ENCODE peak calls at places on chromosomes 13 and 19, in seven cellular contexts. One of them, this sample, is unnamed.

GRCh38 chr19:12932392-12933286 is 872 bp downstream of the FARSA start:
- DNase-seq in T-helper 2 cell treated with Interferon-gamma antibody and Interleukin-4, amounts not matched to agents 5 μg/mL and 100 μg/mL, for 36 hours: no peak
- DNase-seq in esophagus squamous epithelium: no peak
- DNase-seq in SK-MEL-5: no peak
- DNase-seq in activated CD4-positive, alpha-beta T cell treated with anti-CD3 and anti-CD28 coated beads for 48 hours: peak
- DNase-seq in mucosa of gallbladder: no peak
- DNase-seq in GM12892: no peak
- DNase-seq in this sample: no peak

GRCh38 chr13:30818323-30818960 is 83.1 kb downstream of the ALOX5AP start:
- DNase-seq in T-helper 2 cell treated with Interferon-gamma antibody and Interleukin-4, amounts not matched to agents 5 μg/mL and 100 μg/mL, for 36 hours: no peak
- DNase-seq in esophagus squamous epithelium: no peak
- DNase-seq in SK-MEL-5: no peak
- DNase-seq in activated CD4-positive, alpha-beta T cell treated with anti-CD3 and anti-CD28 coated beads for 48 hours: no peak
- DNase-seq in mucosa of gallbladder: no peak
- DNase-seq in GM12892: no peak
- DNase-seq in this sample: peak

GRCh38 chr13:82625753-82626152 is 1256.5 kb downstream of the SLITRK1 start:
- DNase-seq in T-helper 2 cell treated with Interferon-gamma antibody and Interleukin-4, amounts not matched to agents 5 μg/mL and 100 μg/mL, for 36 hours: no peak
- DNase-seq in esophagus squamous epithelium: no peak
- DNase-seq in SK-MEL-5: no peak
- DNase-seq in activated CD4-positive, alpha-beta T cell treated with anti-CD3 and anti-CD28 coated beads for 48 hours: no peak
- DNase-seq in mucosa of gallbladder: no peak
- DNase-seq in GM12892: no peak
- DNase-seq in this sample: no peak

GRCh38 chr13:97125051-97125809 is 96.9 kb upstream of the MBNL2 start:
- DNase-seq in T-helper 2 cell treated with Interferon-gamma antibody and Interleukin-4, amounts not matched to agents 5 μg/mL and 100 μg/mL, for 36 hours: peak
- DNase-seq in esophagus squamous epithelium: no peak
- DNase-seq in SK-MEL-5: no peak
- DNase-seq in activated CD4-positive, alpha-beta T cell treated with anti-CD3 and anti-CD28 coated beads for 48 hours: peak
- DNase-seq in mucosa of gallbladder: no peak
- DNase-seq in GM12892: no peak
- DNase-seq in this sample: peak

GRCh38 chr13:40187324-40187795 is 479.1 kb downstream of the FOXO1 start:
- DNase-seq in T-helper 2 cell treated with Interferon-gamma antibody and Interleukin-4, amounts not matched to agents 5 μg/mL and 100 μg/mL, for 36 hours: peak
- DNase-seq in esophagus squamous epithelium: no peak
- DNase-seq in SK-MEL-5: no peak
- DNase-seq in activated CD4-positive, alpha-beta T cell treated with anti-CD3 and anti-CD28 coated beads for 48 hours: peak
- DNase-seq in mucosa of gallbladder: no peak
- DNase-seq in GM12892: no peak
- DNase-seq in this sample: no peak

GRCh38 chr13:22076658-22077057 is 405.8 kb downstream of the FGF9 start:
- DNase-seq in T-helper 2 cell treated with Interferon-gamma antibody and Interleukin-4, amounts not matched to agents 5 μg/mL and 100 μg/mL, for 36 hours: no peak
- DNase-seq in esophagus squamous epithelium: no peak
- DNase-seq in SK-MEL-5: no peak
- DNase-seq in activated CD4-positive, alpha-beta T cell treated with anti-CD3 and anti-CD28 coated beads for 48 hours: no peak
- DNase-seq in mucosa of gallbladder: no peak
- DNase-seq in GM12892: no peak
- DNase-seq in this sample: no peak

GRCh38 chr13:52399037-52399436 is 6.9 kb downstream of the THSD1 start:
- DNase-seq in T-helper 2 cell treated with Interferon-gamma antibody and Interleukin-4, amounts not matched to agents 5 μg/mL and 100 μg/mL, for 36 hours: no peak
- DNase-seq in esophagus squamous epithelium: no peak
- DNase-seq in SK-MEL-5: peak
- DNase-seq in activated CD4-positive, alpha-beta T cell treated with anti-CD3 and anti-CD28 coated beads for 48 hours: no peak
- DNase-seq in mucosa of gallbladder: no peak
- DNase-seq in GM12892: no peak
- DNase-seq in this sample: no peak

GRCh38 chr19:16075430-16076153 is 703 bp upstream of the TPM4 start:
- DNase-seq in T-helper 2 cell treated with Interferon-gamma antibody and Interleukin-4, amounts not matched to agents 5 μg/mL and 100 μg/mL, for 36 hours: no peak
- DNase-seq in esophagus squamous epithelium: no peak
- DNase-seq in SK-MEL-5: no peak
- DNase-seq in activated CD4-positive, alpha-beta T cell treated with anti-CD3 and anti-CD28 coated beads for 48 hours: no peak
- DNase-seq in mucosa of gallbladder: no peak
- DNase-seq in GM12892: no peak
- DNase-seq in this sample: no peak

GRCh38 chr19:37059142-37059541 is 19.1 kb upstream of the ZNF420 start:
- DNase-seq in T-helper 2 cell treated with Interferon-gamma antibody and Interleukin-4, amounts not matched to agents 5 μg/mL and 100 μg/mL, for 36 hours: no peak
- DNase-seq in esophagus squamous epithelium: no peak
- DNase-seq in SK-MEL-5: no peak
- DNase-seq in activated CD4-positive, alpha-beta T cell treated with anti-CD3 and anti-CD28 coated beads for 48 hours: no peak
- DNase-seq in mucosa of gallbladder: no peak
- DNase-seq in GM12892: no peak
- DNase-seq in this sample: no peak

GRCh38 chr13:34017231-34017630 is 199.3 kb downstream of the RFC3 start:
- DNase-seq in T-helper 2 cell treated with Interferon-gamma antibody and Interleukin-4, amounts not matched to agents 5 μg/mL and 100 μg/mL, for 36 hours: no peak
- DNase-seq in esophagus squamous epithelium: no peak
- DNase-seq in SK-MEL-5: no peak
- DNase-seq in activated CD4-positive, alpha-beta T cell treated with anti-CD3 and anti-CD28 coated beads for 48 hours: no peak
- DNase-seq in mucosa of gallbladder: no peak
- DNase-seq in GM12892: no peak
- DNase-seq in this sample: peak

GRCh38 chr19:16260794-16261161 is 63.1 kb downstream of the AP1M1 start:
- DNase-seq in T-helper 2 cell treated with Interferon-gamma antibody and Interleukin-4, amounts not matched to agents 5 μg/mL and 100 μg/mL, for 36 hours: no peak
- DNase-seq in esophagus squamous epithelium: no peak
- DNase-seq in SK-MEL-5: no peak
- DNase-seq in activated CD4-positive, alpha-beta T cell treated with anti-CD3 and anti-CD28 coated beads for 48 hours: no peak
- DNase-seq in mucosa of gallbladder: no peak
- DNase-seq in GM12892: no peak
- DNase-seq in this sample: no peak

GRCh38 chr19:6011206-6011605 is 33.3 kb upstream of the RANBP3 start:
- DNase-seq in T-helper 2 cell treated with Interferon-gamma antibody and Interleukin-4, amounts not matched to agents 5 μg/mL and 100 μg/mL, for 36 hours: no peak
- DNase-seq in esophagus squamous epithelium: no peak
- DNase-seq in SK-MEL-5: no peak
- DNase-seq in activated CD4-positive, alpha-beta T cell treated with anti-CD3 and anti-CD28 coated beads for 48 hours: no peak
- DNase-seq in mucosa of gallbladder: no peak
- DNase-seq in GM12892: no peak
- DNase-seq in this sample: no peak

GRCh38 chr19:1102407-1103106 is 1.2 kb upstream of the GPX4 start:
- DNase-seq in T-helper 2 cell treated with Interferon-gamma antibody and Interleukin-4, amounts not matched to agents 5 μg/mL and 100 μg/mL, for 36 hours: peak
- DNase-seq in esophagus squamous epithelium: no peak
- DNase-seq in SK-MEL-5: no peak
- DNase-seq in activated CD4-positive, alpha-beta T cell treated with anti-CD3 and anti-CD28 coated beads for 48 hours: peak
- DNase-seq in mucosa of gallbladder: peak
- DNase-seq in GM12892: no peak
- DNase-seq in this sample: peak

GRCh38 chr19:39971380-39971841 is 446 bp downstream of the PSMC4 start:
- DNase-seq in T-helper 2 cell treated with Interferon-gamma antibody and Interleukin-4, amounts not matched to agents 5 μg/mL and 100 μg/mL, for 36 hours: no peak
- DNase-seq in esophagus squamous epithelium: no peak
- DNase-seq in SK-MEL-5: no peak
- DNase-seq in activated CD4-positive, alpha-beta T cell treated with anti-CD3 and anti-CD28 coated beads for 48 hours: peak
- DNase-seq in mucosa of gallbladder: no peak
- DNase-seq in GM12892: no peak
- DNase-seq in this sample: no peak

GRCh38 chr19:57583104-57583520 is 833 bp upstream of the ZIK1 start:
- DNase-seq in T-helper 2 cell treated with Interferon-gamma antibody and Interleukin-4, amounts not matched to agents 5 μg/mL and 100 μg/mL, for 36 hours: no peak
- DNase-seq in esophagus squamous epithelium: no peak
- DNase-seq in SK-MEL-5: no peak
- DNase-seq in activated CD4-positive, alpha-beta T cell treated with anti-CD3 and anti-CD28 coated beads for 48 hours: no peak
- DNase-seq in mucosa of gallbladder: no peak
- DNase-seq in GM12892: no peak
- DNase-seq in this sample: no peak

GRCh38 chr13:27605610-27606200 is 14.6 kb downstream of the LNX2 start:
- DNase-seq in T-helper 2 cell treated with Interferon-gamma antibody and Interleukin-4, amounts not matched to agents 5 μg/mL and 100 μg/mL, for 36 hours: no peak
- DNase-seq in esophagus squamous epithelium: no peak
- DNase-seq in SK-MEL-5: no peak
- DNase-seq in activated CD4-positive, alpha-beta T cell treated with anti-CD3 and anti-CD28 coated beads for 48 hours: no peak
- DNase-seq in mucosa of gallbladder: no peak
- DNase-seq in GM12892: no peak
- DNase-seq in this sample: no peak

This sample was measured in NCI-H226.